ENCODE peak calls at places on chromosome 6, in nine cellular contexts. L is stomach, N is brain microvascular endothelial cell, H is upper lobe of right lung, B is neural progenitor cell, I is uterus, Q is A673, W is ascending aorta, M is body of pancreas. Z is an unnamed sample. For H3K36me3, the result is how much of the 10 kb centered on the place peaks cover.

GRCh38 chr6:90194371-90194841 is 102.2 kb downstream of the BACH2 start:
- DNase-seq in B (no peak), Q (no peak), M (no peak), W (no peak), I (no peak), H (no peak), N (peak), L (no peak), Z (peak)

GRCh38 chr6:52994789-52995078 is 350 bp downstream of the GSTA4 start:
- DNase-seq in M (peak), I (peak), N (no peak), L (peak), W (peak), B (no peak), H (peak), Q (peak), Z (no peak)

GRCh38 chr6:88867841-88868558 is 95.4 kb downstream of the RNGTT start:
- DNase-seq in W (no peak), N (peak), I (no peak), B (no peak), M (no peak), Q (no peak), L (no peak), H (no peak), Z (peak)

GRCh38 chr6:6105472-6106036 is 98.8 kb upstream of the NRN1 start:
- DNase-seq in I (no peak), N (no peak), W (no peak), L (no peak), H (no peak), B (peak), Q (peak), M (no peak), Z (peak)

GRCh38 chr6:84515082-84515481 is 249.3 kb downstream of the TBX18 start:
- DNase-seq in L (no peak), B (no peak), W (no peak), H (no peak), Q (no peak), N (no peak), M (no peak), I (no peak), Z (no peak)

GRCh38 chr6:15905488-15906392 is 223.1 kb upstream of the MYLIP start:
- DNase-seq in Q (no peak), M (no peak), L (no peak), H (no peak), W (no peak), B (no peak), N (no peak), I (no peak), Z (no peak)

GRCh38 chr6:12653396-12653910 is 63.1 kb upstream of the PHACTR1 start:
- DNase-seq in H (no peak), Q (no peak), L (no peak), W (no peak), M (no peak), N (no peak), B (no peak), I (no peak), Z (no peak)

GRCh38 chr6:116096979-116097816 is 3.5 kb upstream of the NT5DC1 start:
- DNase-seq in I (no peak), H (no peak), L (no peak), N (no peak), W (no peak), M (no peak), Q (peak), B (no peak), Z (peak)

GRCh38 chr6:34876451-34876850 is 11.4 kb downstream of the TAF11 start:
- DNase-seq in B (no peak), H (no peak), N (no peak), Q (no peak), W (no peak), I (no peak), M (no peak), L (no peak), Z (no peak)

GRCh38 chr6:158819977-158820632 is 937 bp upstream of the EZR start:
- DNase-seq in M (no peak), B (peak), W (no peak), I (no peak), H (no peak), Q (no peak), N (no peak), L (no peak), Z (peak)

GRCh38 chr6:144661101-144661806 is 376.1 kb downstream of the UTRN start:
- DNase-seq in H (no peak), W (no peak), M (no peak), L (no peak), N (no peak), I (no peak), Q (peak), B (peak), Z (peak)

GRCh38 chr6:90790058-90790457 is 203.2 kb upstream of the MAP3K7 start:
- DNase-seq in Q (no peak), N (no peak), H (no peak), B (no peak), W (no peak), M (no peak), I (peak), L (no peak), Z (peak)

GRCh38 chr6:69868961-69869360 is 2.6 kb downstream of the COL19A1 start:
- DNase-seq in W (no peak), L (no peak), M (no peak), N (no peak), B (peak), I (no peak), H (no peak), Q (no peak), Z (no peak)

GRCh38 chr6:125191916-125192609 is 38.5 kb downstream of the TPD52L1 start:
- DNase-seq in Q (peak), W (peak), L (peak), H (no peak), I (peak), B (peak), M (peak), N (peak), Z (peak)

GRCh38 chr6:107641500-107641931 is 151.6 kb downstream of the SOBP start:
- DNase-seq in H (peak), W (no peak), L (no peak), M (peak), I (no peak), N (no peak), Q (no peak), B (no peak), Z (peak)

GRCh38 chr6:133447924-133448323 is 206.8 kb downstream of the EYA4 start:
- DNase-seq in B (no peak), H (no peak), Q (peak), I (no peak), N (peak), L (no peak), M (no peak), W (no peak), Z (no peak)

GRCh38 chr6:69894578-69895347 is 28.4 kb downstream of the COL19A1 start:
- DNase-seq in Q (peak), L (no peak), H (no peak), M (no peak), I (no peak), W (no peak), B (peak), N (peak), Z (peak)

GRCh38 chr6:108115598-108116058 is 41.1 kb upstream of the OSTM1 start:
- DNase-seq in W (no peak), N (no peak), B (peak), L (peak), Q (peak), I (no peak), H (peak), M (peak), Z (no peak)

GRCh38 chr6:20301256-20301655 is 89.0 kb upstream of the MBOAT1 start:
- DNase-seq in L (no peak), B (no peak), W (no peak), I (no peak), M (no peak), Q (no peak), H (no peak), N (no peak), Z (no peak)

GRCh38 chr6:20575691-20576451 is 41.6 kb downstream of the CDKAL1 start:
- DNase-seq in N (no peak), Q (no peak), M (no peak), I (no peak), H (no peak), B (no peak), L (no peak), W (no peak), Z (no peak)

GRCh38 chr6:33949111-33949510 is 145.3 kb upstream of the MLN start:
- DNase-seq in I (no peak), B (no peak), M (no peak), W (peak), N (no peak), L (peak), H (no peak), Q (no peak), Z (no peak)

GRCh38 chr6:26273673-26274595 is 91.1 kb upstream of the BTN3A2 start:
- DNase-seq in Q (peak), I (no peak), H (no peak), L (no peak), N (peak), W (no peak), M (no peak), B (no peak), Z (peak)

GRCh38 chr6:36793913-36794703 is 45.1 kb downstream of the CPNE5 start:
- DNase-seq in H (no peak), Q (no peak), W (no peak), N (no peak), M (no peak), I (peak), B (peak), L (no peak), Z (no peak)

GRCh38 chr6:12748815-12749521 is 32.4 kb downstream of the PHACTR1 start:
- DNase-seq in H (peak), I (no peak), N (no peak), B (peak), L (no peak), M (no peak), Q (no peak), W (no peak), Z (no peak)

GRCh38 chr6:5173862-5174643 is 86.7 kb downstream of the LYRM4 start:
- DNase-seq in H (no peak), I (no peak), W (no peak), B (no peak), Q (peak), L (no peak), N (no peak), M (no peak), Z (no peak)

GRCh38 chr6:41785689-41786450 is 1.6 kb upstream of the TOMM6 start:
- DNase-seq in N (no peak), Q (peak), M (peak), I (no peak), H (no peak), L (no peak), W (no peak), B (no peak), Z (no peak)

GRCh38 chr6:38354905-38355304 is 284.8 kb downstream of the BTBD9 start:
- DNase-seq in H (no peak), I (no peak), N (no peak), L (no peak), Q (no peak), W (no peak), B (no peak), M (no peak), Z (no peak)

GRCh38 chr6:26157838-26158580 is 70.8 kb downstream of the HFE start:
- DNase-seq in Q (peak), N (peak), I (peak), B (peak), L (peak), H (peak), M (peak), W (peak), Z (peak)

DNA sequence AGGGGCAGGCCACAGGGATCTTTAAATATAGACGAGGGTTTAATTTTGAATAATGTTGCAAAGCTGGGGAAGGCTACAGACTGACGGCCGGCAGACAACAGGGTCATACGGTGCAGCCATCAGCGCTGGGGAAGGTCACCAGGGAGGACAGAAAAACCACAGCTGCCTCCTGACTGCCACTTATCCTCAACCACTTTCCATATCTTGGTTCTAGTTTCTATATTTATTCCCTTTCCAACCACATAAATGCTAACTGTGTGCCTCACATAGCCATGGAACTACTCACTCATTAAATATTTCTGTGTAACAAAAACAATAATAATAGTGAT is 85.7 kb upstream of the AGPAT4 start:
- DNase-seq in H (no peak), B (no peak), N (no peak), W (no peak), I (no peak), Q (no peak), M (no peak), L (no peak), Z (no peak)
- H3K4me3 ChIP-seq in H (no peak), B (no peak), N (no peak), W (no peak), I (no peak), Q (no peak), M (no peak), L (no peak), Z (no peak)

GRCh38 chr6:11203306-11204009 is 29.0 kb downstream of the NEDD9 start:
- DNase-seq in B (no peak), N (no peak), I (no peak), M (no peak), Q (no peak), H (no peak), W (peak), L (no peak), Z (no peak)
- TF ChIP-seq CTCF in B (no peak), N (no peak), I (no peak), M (no peak), Q (no peak), H (no peak), W (no peak), L (no peak), Z (no peak)

GRCh38 chr6:149580880-149581279 is 14.7 kb downstream of the GINM1 start:
- DNase-seq in N (no peak), B (no peak), I (no peak), W (no peak), Q (no peak), L (no peak), H (no peak), M (no peak), Z (peak)

GRCh38 chr6:149586149-149586548 is 20.0 kb downstream of the GINM1 start:
- DNase-seq in I (no peak), L (no peak), N (no peak), W (no peak), H (no peak), M (no peak), B (no peak), Q (peak), Z (no peak)

DNA sequence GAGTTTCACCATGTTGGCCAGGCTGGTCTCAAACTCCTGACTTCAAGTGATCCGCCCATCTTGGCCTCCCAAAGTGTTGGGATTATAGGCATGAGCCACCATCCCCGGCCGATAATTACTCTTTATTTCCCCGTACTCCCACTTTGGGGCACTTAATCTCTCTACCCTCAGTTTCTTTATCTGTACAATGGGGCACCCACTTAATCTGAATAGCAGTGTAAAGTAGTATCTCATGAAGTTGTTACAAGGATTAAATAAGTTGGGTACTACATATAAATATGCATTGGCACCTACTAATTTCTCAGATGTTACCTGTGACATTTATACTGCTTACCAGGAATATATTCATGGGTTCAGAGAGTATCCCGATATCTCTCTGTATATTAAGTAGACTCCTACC is 15.2 kb downstream of the GINM1 start:
- DNase-seq in H (no peak), Q (no peak), N (no peak), I (no peak), W (no peak), B (no peak), L (no peak), M (no peak), Z (no peak)
- H3K36me3 ChIP-seq in H (half or more), Q (under half), N (under half), I (under half), W (under half), B (under half), L (half or more), M (under half), Z (under half)

GRCh38 chr6:28490191-28490890 is 25.3 kb downstream of the GPX6 start:
- DNase-seq in L (no peak), N (peak), Q (peak), I (peak), W (no peak), H (no peak), M (no peak), B (peak), Z (no peak)
- H3K4me3 ChIP-seq in L (peak), N (peak), Q (peak), I (peak), W (peak), H (peak), M (no peak), B (peak), Z (peak)

GRCh38 chr6:134738486-134738885 is 211.4 kb downstream of the ALDH8A1 start:
- DNase-seq in L (no peak), W (no peak), Q (no peak), H (no peak), M (no peak), B (no peak), I (no peak), N (no peak), Z (no peak)

GRCh38 chr6:134739299-134740090 is 210.4 kb downstream of the ALDH8A1 start:
- DNase-seq in H (no peak), N (no peak), I (no peak), W (no peak), M (no peak), Q (no peak), L (no peak), B (no peak), Z (peak)

GRCh38 chr6:134740473-134741192 is 209.3 kb downstream of the ALDH8A1 start:
- DNase-seq in L (no peak), H (no peak), Q (peak), I (no peak), M (no peak), N (peak), B (no peak), W (no peak), Z (peak)

GRCh38 chr6:134744301-134744700 is 205.6 kb downstream of the ALDH8A1 start:
- DNase-seq in Q (no peak), M (no peak), W (no peak), L (no peak), N (no peak), H (no peak), I (no peak), B (no peak), Z (no peak)

GRCh38 chr6:134741193-134741521 is 208.7 kb downstream of the ALDH8A1 start:
- DNase-seq in N (no peak), M (no peak), B (peak), W (no peak), I (no peak), H (no peak), L (no peak), Q (no peak), Z (no peak)
- TF ChIP-seq CTCF in N (peak), M (no peak), B (peak), W (no peak), I (no peak), H (no peak), L (no peak), Q (no peak), Z (no peak)

DNA sequence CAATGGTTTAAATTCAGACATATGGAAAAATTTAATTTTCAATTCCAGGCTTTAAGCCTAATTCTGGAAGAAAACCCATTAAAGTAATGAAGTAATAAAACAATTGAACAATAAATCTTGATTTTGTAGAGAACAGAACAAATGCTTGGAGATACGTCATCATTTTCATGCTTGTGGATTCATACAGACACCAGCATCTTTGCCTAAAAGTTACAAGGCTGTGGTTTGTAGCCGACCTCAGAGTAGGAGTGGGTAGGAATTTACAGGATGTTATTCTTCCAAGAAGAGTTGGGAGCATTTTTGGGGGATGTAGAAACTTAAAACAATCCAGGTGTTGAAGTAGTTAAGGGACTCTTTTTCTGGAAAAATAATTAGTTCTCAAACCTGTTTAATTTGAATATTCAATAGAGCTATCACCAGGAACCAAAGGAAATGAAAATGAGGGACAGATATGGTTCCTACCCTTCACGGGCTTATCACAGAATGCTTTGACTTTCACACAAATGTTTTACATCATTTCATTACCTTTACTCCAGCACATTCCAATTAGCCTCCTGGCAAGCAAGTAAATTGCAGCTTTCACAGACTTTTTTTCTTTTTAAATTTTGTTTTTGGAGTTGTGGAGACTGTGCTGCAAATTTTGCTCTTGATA is 35.1 kb downstream of the PLEKHG1 start:
- DNase-seq in L (no peak), Q (no peak), H (no peak), I (no peak), M (no peak), W (no peak), B (no peak), N (no peak), Z (no peak)
- H3K36me3 ChIP-seq in L (under half), Q (under half), H (under half), I (under half), M (under half), W (under half), B (under half), N (under half), Z (under half)

GRCh38 chr6:2859325-2859700 is 17.6 kb upstream of the SERPINB1 start:
- DNase-seq in N (no peak), W (no peak), I (no peak), B (no peak), Q (no peak), L (no peak), M (no peak), H (no peak), Z (no peak)
- H3K4me3 ChIP-seq in N (no peak), W (no peak), I (no peak), B (no peak), Q (no peak), L (no peak), M (no peak), H (no peak), Z (no peak)

GRCh38 chr6:44010411-44011349 is 116.6 kb downstream of the MRPL14 start:
- DNase-seq in L (no peak), Q (no peak), B (no peak), I (peak), H (peak), W (no peak), N (peak), M (peak), Z (peak)
- TF ChIP-seq CTCF in L (no peak), Q (no peak), B (peak), I (no peak), H (no peak), W (no peak), N (no peak), M (no peak), Z (no peak)

Z was measured in bronchial epithelial cell.